ENCODE peak calls at places on chromosomes 12 and 14, in four cellular contexts. C is fibroblast of pulmonary artery, Y is astrocyte, D is GM06990. I is an unnamed sample.

GRCh38 chr14:49953196-49953595 is 60.3 kb downstream of the ARF6 start:
- DNase-seq in Y (no peak), D (no peak), C (no peak), I (no peak)

GRCh38 chr12:67482751-67483661 is 165.5 kb upstream of the DYRK2 start:
- DNase-seq in D (peak), Y (peak), C (peak), I (peak)

GRCh38 chr12:39972119-39972518 is 133.8 kb downstream of the SLC2A13 start:
- DNase-seq in Y (peak), C (peak), D (no peak), I (no peak)

GRCh38 chr14:54555651-54556050 is 11.3 kb upstream of the SAMD4A start:
- DNase-seq in C (no peak), D (no peak), Y (no peak), I (no peak)

GRCh38 chr14:74437654-74438053 is 11.6 kb upstream of the SYNDIG1L start:
- DNase-seq in C (peak), D (no peak), Y (no peak), I (no peak)

GRCh38 chr12:22598763-22599161 is 26.2 kb upstream of the ETNK1 start:
- DNase-seq in Y (no peak), C (no peak), D (no peak), I (no peak)

GRCh38 chr12:53224268-53224896 is 7.6 kb downstream of the RARG start:
- DNase-seq in D (no peak), Y (no peak), C (no peak), I (no peak)

GRCh38 chr12:17016116-17016864 is 410.3 kb upstream of the LMO3 start:
- DNase-seq in Y (no peak), C (no peak), D (no peak), I (no peak)

GRCh38 chr14:54182419-54183040 is 214.3 kb upstream of the CDKN3 start:
- DNase-seq in Y (peak), D (no peak), C (peak), I (no peak)

GRCh38 chr12:3352230-3352629 is 138.8 kb upstream of the PRMT8 start:
- DNase-seq in D (no peak), C (no peak), Y (no peak), I (no peak)

GRCh38 chr12:98397323-98398105 is 117.9 kb upstream of the TMPO start:
- DNase-seq in Y (peak), C (peak), D (peak), I (peak)

GRCh38 chr14:57714487-57714899 is 151.4 kb downstream of the SLC35F4 start:
- DNase-seq in C (no peak), D (no peak), Y (no peak), I (no peak)

GRCh38 chr12:1915082-1915968 is 3.1 kb downstream of the CACNA2D4 start:
- DNase-seq in C (no peak), D (no peak), Y (no peak), I (no peak)

GRCh38 chr14:20477211-20477876 is 8.1 kb downstream of the PNP start:
- DNase-seq in D (no peak), C (peak), Y (peak), I (no peak)

GRCh38 chr14:103121161-103121845 is 2.0 kb upstream of the TNFAIP2 start:
- DNase-seq in C (peak), Y (no peak), D (no peak), I (no peak)

GRCh38 chr12:130523208-130523607 is 185.5 kb downstream of the PIWIL1 start:
- DNase-seq in C (no peak), Y (no peak), D (no peak), I (no peak)

GRCh38 chr12:131734336-131735152 is 23.7 kb downstream of the SFSWAP start:
- DNase-seq in D (no peak), Y (no peak), C (no peak), I (no peak)

DNA sequence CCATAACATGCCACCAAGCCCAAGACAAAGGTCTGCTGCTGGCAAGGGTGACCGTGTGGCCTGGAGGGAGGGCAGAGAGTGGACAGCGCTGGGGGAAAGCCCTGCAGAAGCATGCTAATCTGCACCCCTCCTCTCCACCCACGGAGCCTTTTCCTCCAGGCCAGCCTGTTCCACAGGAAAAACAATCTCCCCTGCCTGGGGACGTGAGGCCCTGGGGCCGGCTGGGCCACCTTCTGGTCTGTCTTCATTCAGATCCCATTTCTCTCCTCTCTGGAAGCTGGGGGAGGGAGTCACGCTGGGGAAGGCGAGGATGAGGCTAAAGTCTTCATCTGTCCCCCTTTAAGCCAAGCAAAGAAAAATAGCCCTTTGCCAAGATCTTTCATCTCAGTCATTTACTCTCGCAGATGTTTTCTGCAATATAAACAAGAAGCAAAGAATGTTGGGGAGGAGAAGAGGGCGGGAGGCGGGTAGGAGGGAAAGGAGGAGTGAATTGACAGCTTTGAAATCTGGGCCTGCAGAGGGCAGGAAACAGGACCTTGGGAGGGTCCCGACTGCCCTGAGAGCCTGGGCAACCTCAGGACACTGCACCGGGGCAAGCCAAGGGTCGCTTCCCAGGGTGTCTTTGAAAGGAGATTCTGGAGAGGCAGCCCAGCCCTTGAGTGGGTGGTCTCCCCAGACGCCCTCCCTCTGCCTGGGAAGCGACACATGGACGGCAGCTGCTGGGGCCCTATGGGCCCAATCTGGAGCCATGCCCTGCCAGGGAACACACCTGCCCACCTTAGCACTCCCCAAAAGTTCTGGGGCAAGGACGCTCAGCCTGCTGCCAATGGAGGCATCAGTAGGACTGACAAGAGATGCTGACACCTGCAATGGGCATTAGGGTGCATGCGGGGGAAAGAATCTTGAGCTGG is 133.6 kb downstream of the ZFP36L1 start:
- DNase-seq in Y (no peak), D (no peak), C (peak), I (no peak)
- TF ChIP-seq CTCF in Y (no peak), D (no peak), C (no peak), I (no peak)

GRCh38 chr14:77139540-77140342 is 1.9 kb downstream of the ZDHHC22 start:
- DNase-seq in Y (no peak), C (peak), D (peak), I (no peak)
- H3K4me3 ChIP-seq in Y (no peak), C (no peak), D (no peak), I (no peak)

DNA sequence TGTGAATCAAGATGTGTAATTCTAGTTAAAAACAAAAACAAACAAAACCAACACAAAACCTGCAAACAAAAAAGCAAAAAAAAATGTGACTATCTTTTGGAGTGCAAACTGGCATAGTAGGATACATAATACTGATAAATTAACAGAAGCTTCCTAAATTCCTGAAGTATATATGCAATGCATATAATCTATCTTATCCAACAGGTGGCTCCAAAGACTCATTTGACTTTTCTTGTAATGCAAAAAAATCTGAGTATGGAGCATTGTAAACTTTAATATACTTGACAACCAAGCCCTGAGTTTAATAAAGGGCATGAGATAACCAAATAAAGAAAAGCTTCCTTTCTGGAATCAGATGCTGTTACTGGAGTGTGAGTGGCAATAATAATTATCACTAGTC is 1003.6 kb downstream of the FSCB start:
- DNase-seq in Y (no peak), D (no peak), C (peak), I (no peak)
- TF ChIP-seq CTCF in Y (no peak), D (no peak), C (no peak), I (peak)

GRCh38 chr12:132924356-132924755 is 31.8 kb downstream of the ZNF605 start:
- DNase-seq in D (no peak), Y (no peak), C (no peak), I (no peak)
- H3K4me3 ChIP-seq in D (no peak), Y (no peak), C (no peak), I (no peak)

DNA sequence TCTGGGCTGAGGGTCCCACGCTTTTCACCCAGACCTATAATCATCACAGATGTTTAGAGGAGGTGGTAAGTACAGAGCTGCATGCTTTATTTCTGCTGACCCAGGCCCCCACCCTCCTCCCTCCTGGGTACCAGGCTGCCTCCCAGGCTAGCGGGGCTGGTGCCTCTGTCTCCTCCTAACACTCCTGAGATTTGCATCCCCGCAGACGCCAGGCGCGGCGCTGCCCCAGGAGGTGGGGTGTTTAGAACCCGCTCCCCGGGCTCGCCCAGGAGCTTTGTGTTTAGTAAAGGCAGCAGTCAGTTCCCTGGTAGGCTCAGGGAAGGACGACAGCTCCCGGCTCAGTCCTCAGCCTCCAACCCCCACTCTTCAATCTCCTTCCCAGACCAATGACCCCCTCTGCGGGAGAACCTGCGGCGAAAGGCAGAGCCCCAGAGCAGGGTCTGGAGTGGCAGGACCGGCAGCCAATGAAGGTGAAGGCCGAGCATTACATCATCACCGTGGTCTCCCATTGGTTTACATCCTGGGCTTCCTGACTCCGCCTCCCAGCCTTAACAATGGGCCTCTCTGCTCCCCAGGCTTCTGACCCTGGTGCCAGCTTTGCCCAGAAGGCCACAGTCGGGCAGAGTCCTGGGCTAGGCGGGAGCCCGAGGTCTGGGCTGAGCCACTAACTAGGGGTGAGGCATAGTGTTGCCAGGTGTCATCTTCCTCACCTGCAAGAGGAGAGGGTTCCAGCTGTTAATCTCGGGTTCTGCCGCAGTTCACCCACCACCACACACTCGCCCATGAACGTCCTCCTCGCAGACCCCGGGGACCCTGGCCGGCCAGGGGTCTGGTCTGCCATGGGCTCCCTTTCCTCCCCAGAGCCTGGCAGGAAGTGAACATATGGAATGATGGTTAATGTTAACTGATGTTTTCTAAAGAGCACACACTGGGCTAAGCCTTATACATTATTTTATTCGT is 57.5 kb downstream of the CALM1 start:
- DNase-seq in D (no peak), Y (peak), C (peak), I (peak)
- TF ChIP-seq CTCF in D (no peak), Y (no peak), C (no peak), I (no peak)

GRCh38 chr12:119369907-119370546 is 35.5 kb downstream of the CCDC60 start:
- DNase-seq in D (no peak), Y (no peak), C (no peak), I (no peak)
- H3K4me3 ChIP-seq in D (no peak), Y (no peak), C (no peak), I (no peak)